ENCODE peak calls at places on chromosomes 2 and 18, in nine cellular contexts. One of them, this sample, is unnamed.

GRCh38 chr2:236546561-236546961 is 23.1 kb upstream of the ACKR3 start:
- DNase-seq in heart right ventricle: no peak
- DNase-seq in AG08396: no peak
- DNase-seq in NCI-H446: no peak
- DNase-seq in Peyer's patch: peak
- DNase-seq in H9: no peak
- DNase-seq in heart left ventricle: no peak
- DNase-seq in GDM1: peak
- DNase-seq in upper lobe of right lung: no peak
- DNase-seq in this sample: no peak

GRCh38 chr2:152486048-152486736 is 151.2 kb downstream of the FMNL2 start:
- DNase-seq in Peyer's patch: no peak
- DNase-seq in NCI-H446: no peak
- DNase-seq in H9: no peak
- DNase-seq in heart left ventricle: no peak
- DNase-seq in GDM1: no peak
- DNase-seq in AG08396: no peak
- DNase-seq in upper lobe of right lung: no peak
- DNase-seq in heart right ventricle: no peak
- DNase-seq in this sample: no peak

GRCh38 chr2:177147093-177147694 is 65.4 kb upstream of the HNRNPA3 start:
- DNase-seq in NCI-H446: peak
- DNase-seq in heart left ventricle: no peak
- DNase-seq in heart right ventricle: no peak
- DNase-seq in H9: no peak
- DNase-seq in Peyer's patch: no peak
- DNase-seq in AG08396: peak
- DNase-seq in upper lobe of right lung: no peak
- DNase-seq in GDM1: peak
- DNase-seq in this sample: no peak

GRCh38 chr2:186542002-186542401 is 47.9 kb upstream of the ITGAV start:
- DNase-seq in heart left ventricle: no peak
- DNase-seq in NCI-H446: no peak
- DNase-seq in upper lobe of right lung: no peak
- DNase-seq in Peyer's patch: no peak
- DNase-seq in AG08396: no peak
- DNase-seq in heart right ventricle: no peak
- DNase-seq in H9: no peak
- DNase-seq in GDM1: no peak
- DNase-seq in this sample: no peak

GRCh38 chr2:41930807-41931566 is 116.8 kb upstream of the PKDCC start:
- DNase-seq in AG08396: no peak
- DNase-seq in heart left ventricle: no peak
- DNase-seq in GDM1: no peak
- DNase-seq in H9: no peak
- DNase-seq in NCI-H446: no peak
- DNase-seq in upper lobe of right lung: no peak
- DNase-seq in Peyer's patch: no peak
- DNase-seq in heart right ventricle: no peak
- DNase-seq in this sample: peak

GRCh38 chr2:21836766-21837543 is 713.2 kb downstream of the TDRD15 start:
- DNase-seq in GDM1: no peak
- DNase-seq in AG08396: peak
- DNase-seq in upper lobe of right lung: no peak
- DNase-seq in H9: no peak
- DNase-seq in Peyer's patch: no peak
- DNase-seq in NCI-H446: no peak
- DNase-seq in heart left ventricle: no peak
- DNase-seq in heart right ventricle: no peak
- DNase-seq in this sample: no peak

GRCh38 chr2:30267576-30267975 is 36.2 kb downstream of the LBH start:
- DNase-seq in heart right ventricle: no peak
- DNase-seq in AG08396: no peak
- DNase-seq in heart left ventricle: no peak
- DNase-seq in upper lobe of right lung: no peak
- DNase-seq in H9: no peak
- DNase-seq in GDM1: no peak
- DNase-seq in NCI-H446: no peak
- DNase-seq in Peyer's patch: no peak
- DNase-seq in this sample: no peak

GRCh38 chr18:63883617-63884016 is 3.9 kb upstream of the SERPINB2 start:
- DNase-seq in Peyer's patch: no peak
- DNase-seq in heart left ventricle: no peak
- DNase-seq in heart right ventricle: no peak
- DNase-seq in GDM1: no peak
- DNase-seq in NCI-H446: no peak
- DNase-seq in H9: no peak
- DNase-seq in upper lobe of right lung: no peak
- DNase-seq in AG08396: no peak
- DNase-seq in this sample: no peak

GRCh38 chr2:127932199-127932877 is 46.6 kb upstream of the AMMECR1L start:
- DNase-seq in NCI-H446: no peak
- DNase-seq in GDM1: no peak
- DNase-seq in heart left ventricle: no peak
- DNase-seq in H9: no peak
- DNase-seq in upper lobe of right lung: no peak
- DNase-seq in AG08396: peak
- DNase-seq in Peyer's patch: no peak
- DNase-seq in heart right ventricle: no peak
- DNase-seq in this sample: no peak

GRCh38 chr2:226756131-226756530 is 43.5 kb downstream of the IRS1 start:
- DNase-seq in heart left ventricle: no peak
- DNase-seq in Peyer's patch: no peak
- DNase-seq in GDM1: no peak
- DNase-seq in NCI-H446: no peak
- DNase-seq in heart right ventricle: no peak
- DNase-seq in AG08396: no peak
- DNase-seq in upper lobe of right lung: no peak
- DNase-seq in H9: no peak
- DNase-seq in this sample: no peak

GRCh38 chr2:79638410-79638809 is 125.6 kb downstream of the CTNNA2 start:
- DNase-seq in GDM1: no peak
- DNase-seq in NCI-H446: no peak
- DNase-seq in heart left ventricle: no peak
- DNase-seq in Peyer's patch: no peak
- DNase-seq in H9: no peak
- DNase-seq in upper lobe of right lung: no peak
- DNase-seq in heart right ventricle: no peak
- DNase-seq in AG08396: no peak
- DNase-seq in this sample: no peak

GRCh38 chr18:44541159-44541558 is 139.5 kb upstream of the SETBP1 start:
- DNase-seq in AG08396: no peak
- DNase-seq in H9: no peak
- DNase-seq in upper lobe of right lung: no peak
- DNase-seq in GDM1: no peak
- DNase-seq in NCI-H446: no peak
- DNase-seq in Peyer's patch: no peak
- DNase-seq in heart left ventricle: no peak
- DNase-seq in heart right ventricle: no peak
- DNase-seq in this sample: no peak

GRCh38 chr18:37258819-37259218 is 306.8 kb downstream of the CELF4 start:
- DNase-seq in AG08396: no peak
- DNase-seq in NCI-H446: no peak
- DNase-seq in GDM1: no peak
- DNase-seq in heart left ventricle: no peak
- DNase-seq in Peyer's patch: no peak
- DNase-seq in upper lobe of right lung: no peak
- DNase-seq in H9: no peak
- DNase-seq in heart right ventricle: no peak
- DNase-seq in this sample: no peak

GRCh38 chr18:74760436-74760835 is 162.8 kb downstream of the ZNF407 start:
- DNase-seq in heart left ventricle: no peak
- DNase-seq in H9: no peak
- DNase-seq in upper lobe of right lung: no peak
- DNase-seq in Peyer's patch: no peak
- DNase-seq in heart right ventricle: no peak
- DNase-seq in NCI-H446: no peak
- DNase-seq in GDM1: no peak
- DNase-seq in AG08396: no peak
- DNase-seq in this sample: no peak

GRCh38 chr18:24386680-24387079 is 10.9 kb downstream of the OSBPL1A start:
- DNase-seq in NCI-H446: no peak
- DNase-seq in AG08396: no peak
- DNase-seq in H9: no peak
- DNase-seq in Peyer's patch: no peak
- DNase-seq in heart right ventricle: no peak
- DNase-seq in GDM1: no peak
- DNase-seq in upper lobe of right lung: no peak
- DNase-seq in heart left ventricle: no peak
- DNase-seq in this sample: no peak

GRCh38 chr2:226228080-226228479 is 571.5 kb downstream of the IRS1 start:
- DNase-seq in upper lobe of right lung: no peak
- DNase-seq in H9: no peak
- DNase-seq in AG08396: no peak
- DNase-seq in heart left ventricle: no peak
- DNase-seq in heart right ventricle: no peak
- DNase-seq in Peyer's patch: no peak
- DNase-seq in GDM1: no peak
- DNase-seq in NCI-H446: no peak
- DNase-seq in this sample: no peak

GRCh38 chr18:32315881-32316280 is 126.0 kb downstream of the MEP1B start:
- DNase-seq in Peyer's patch: no peak
- DNase-seq in GDM1: no peak
- DNase-seq in AG08396: no peak
- DNase-seq in upper lobe of right lung: no peak
- DNase-seq in heart left ventricle: no peak
- DNase-seq in H9: no peak
- DNase-seq in NCI-H446: no peak
- DNase-seq in heart right ventricle: no peak
- DNase-seq in this sample: no peak

This sample was measured in mucosa of gallbladder.